ENCODE peak calls at places on chromosomes 3 and 15, in five cellular contexts. N, U, O, C and T are unnamed samples.

GRCh38 chr15:92665100-92665555 is 9.6 kb upstream of the FAM174B start:
- DNase-seq in N (no peak), U (no peak), O (no peak), C (no peak), T (no peak)

GRCh38 chr3:48047841-48048456 is 31.7 kb upstream of the MAP4 start:
- DNase-seq in N (peak), U (no peak), O (no peak), C (no peak), T (no peak)

GRCh38 chr15:69509131-69509530 is 56.5 kb downstream of the RPLP1 start:
- DNase-seq in N (no peak), U (no peak), O (no peak), C (no peak), T (no peak)

GRCh38 chr3:72343078-72343477 is 505.2 kb downstream of the SHQ1 start:
- DNase-seq in N (peak), U (no peak), O (no peak), C (no peak), T (no peak)

GRCh38 chr3:194166682-194167479 is 30.9 kb downstream of the HES1 start:
- DNase-seq in N (no peak), U (no peak), O (no peak), C (no peak), T (no peak)

GRCh38 chr15:76866008-76866407 is 39.1 kb downstream of the SCAPER start:
- DNase-seq in N (no peak), U (no peak), O (no peak), C (no peak), T (peak)

GRCh38 chr15:57306944-57307411 is 69.3 kb upstream of the CGNL1 start:
- DNase-seq in N (no peak), U (no peak), O (no peak), C (no peak), T (no peak)

GRCh38 chr3:132253262-132253878 is 63.8 kb upstream of the ACP3 start:
- DNase-seq in N (peak), U (no peak), O (peak), C (no peak), T (no peak)

GRCh38 chr3:4406746-4407568 is 60.1 kb downstream of the SUMF1 start:
- DNase-seq in N (no peak), U (no peak), O (no peak), C (no peak), T (no peak)

GRCh38 chr3:65893631-65894030 is 145.1 kb downstream of the MAGI1 start:
- DNase-seq in N (no peak), U (no peak), O (no peak), C (no peak), T (no peak)

GRCh38 chr15:41022487-41023090 is 69.3 kb downstream of the CHAC1 start:
- DNase-seq in N (peak), U (no peak), O (peak), C (no peak), T (no peak)

GRCh38 chr3:3783155-3783554 is 16.1 kb upstream of the LRRN1 start:
- DNase-seq in N (no peak), U (no peak), O (no peak), C (no peak), T (no peak)